ENCODE peak calls at places on chromosomes 7 and 10, in ten cellular contexts. X is NCI-H187 treated with DMSO at 0.1 percent for 48 hours, K is NCI-H460, Z is amygdala, F is mammary epithelial cell, A is globus pallidus, R is AG09309, I is left lung, T is lung, M is GM18507. Y is an unnamed sample.

GRCh38 chr10:98404571-98405396 is 10.2 kb downstream of the PYROXD2 start:
- DNase-seq in I (no peak), X (no peak), T (no peak), M (no peak), R (peak), K (peak), A (no peak), Z (no peak), F (peak), Y (no peak)

GRCh38 chr10:28623483-28623882 is 53.8 kb upstream of the BAMBI start:
- DNase-seq in A (no peak), T (no peak), K (no peak), R (no peak), M (no peak), Z (no peak), I (no peak), F (no peak), X (no peak), Y (no peak)

GRCh38 chr7:100793806-100794660 is 33.3 kb downstream of the EPHB4 start:
- DNase-seq in Z (no peak), I (no peak), X (no peak), K (no peak), A (no peak), F (no peak), R (no peak), T (no peak), M (no peak), Y (no peak)

GRCh38 chr7:123640583-123640982 is 15.1 kb upstream of the LMOD2 start:
- DNase-seq in K (no peak), A (no peak), X (no peak), T (no peak), F (no peak), M (no peak), R (no peak), I (no peak), Z (no peak), Y (no peak)

GRCh38 chr7:34075976-34076375 is 170.6 kb downstream of the BMPER start:
- DNase-seq in M (no peak), R (no peak), X (no peak), A (no peak), K (no peak), T (no peak), I (no peak), F (no peak), Z (no peak), Y (no peak)

GRCh38 chr7:25069900-25070443 is 55.1 kb downstream of the CYCS start:
- DNase-seq in Z (no peak), M (peak), T (peak), A (peak), R (peak), I (no peak), F (peak), X (peak), K (peak), Y (no peak)

GRCh38 chr10:75379234-75379724 is 22.3 kb downstream of the ZNF503 start:
- DNase-seq in K (no peak), F (no peak), Z (no peak), M (no peak), I (no peak), A (no peak), R (peak), T (no peak), X (no peak), Y (no peak)

GRCh38 chr10:87864497-87865059 is 1.2 kb downstream of the PTEN start:
- DNase-seq in I (no peak), Z (no peak), X (no peak), K (no peak), T (no peak), F (peak), R (no peak), M (no peak), A (peak), Y (no peak)

GRCh38 chr10:24848169-24848688 is 104.2 kb downstream of the PRTFDC1 start:
- DNase-seq in A (no peak), Z (no peak), K (no peak), F (no peak), M (no peak), X (no peak), R (no peak), T (no peak), I (no peak), Y (no peak)

GRCh38 chr10:16845248-16845647 is 28.0 kb upstream of the RSU1 start:
- DNase-seq in F (no peak), Z (no peak), X (no peak), K (no peak), A (no peak), R (no peak), T (no peak), M (no peak), I (no peak), Y (no peak)

GRCh38 chr10:93440591-93441012 is 41.5 kb downstream of the MYOF start:
- DNase-seq in R (no peak), A (no peak), X (no peak), M (no peak), K (no peak), F (no peak), I (no peak), T (no peak), Z (no peak), Y (no peak)

GRCh38 chr10:62732841-62733653 is 71.5 kb upstream of the ADO start:
- DNase-seq in K (no peak), Z (no peak), M (peak), X (no peak), T (no peak), F (peak), I (no peak), R (no peak), A (no peak), Y (no peak)

GRCh38 chr10:380313-380955 is 245.2 kb downstream of the ZMYND11 start:
- DNase-seq in I (no peak), M (no peak), K (no peak), A (no peak), F (no peak), R (no peak), X (no peak), Z (no peak), T (no peak), Y (no peak)

GRCh38 chr7:152887779-152888178 is 128.2 kb downstream of the ACTR3B start:
- DNase-seq in Z (no peak), T (no peak), A (no peak), X (no peak), K (no peak), F (no peak), M (no peak), I (no peak), R (no peak), Y (no peak)

GRCh38 chr7:140364819-140365218 is 33.5 kb downstream of the SLC37A3 start:
- DNase-seq in Z (no peak), X (peak), I (no peak), K (no peak), A (no peak), T (no peak), F (peak), R (no peak), M (no peak), Y (no peak)

GRCh38 chr7:36512607-36513006 is 122.9 kb downstream of the ANLN start:
- DNase-seq in T (no peak), M (no peak), R (no peak), X (no peak), Z (no peak), F (no peak), A (no peak), K (no peak), I (no peak), Y (no peak)

GRCh38 chr10:5557040-5557721 is 32.4 kb downstream of the CALML3 start:
- DNase-seq in F (no peak), I (no peak), K (no peak), M (no peak), A (no peak), Z (no peak), X (no peak), T (no peak), R (no peak), Y (no peak)

GRCh38 chr10:43461950-43462349 is 25.0 kb downstream of the ZNF487 start:
- DNase-seq in X (no peak), T (no peak), A (peak), K (peak), I (no peak), F (peak), Z (no peak), R (peak), M (no peak), Y (peak)

GRCh38 chr7:81294897-81295515 is 376.2 kb upstream of the SEMA3C start:
- DNase-seq in R (no peak), K (no peak), I (no peak), T (no peak), F (no peak), X (no peak), Z (no peak), M (no peak), A (no peak), Y (no peak)

GRCh38 chr7:135232087-135232486 is 1.6 kb upstream of the STRA8 start:
- DNase-seq in I (no peak), Z (no peak), M (no peak), T (peak), F (no peak), X (no peak), R (no peak), K (no peak), A (no peak), Y (no peak)

GRCh38 chr7:127530148-127530547 is 55.2 kb downstream of the GCC1 start:
- DNase-seq in Z (no peak), K (no peak), M (no peak), A (no peak), R (no peak), I (no peak), F (peak), T (no peak), X (no peak), Y (no peak)

GRCh38 chr10:106708521-106708920 is 456.0 kb downstream of the SORCS1 start:
- DNase-seq in M (no peak), R (no peak), F (no peak), I (no peak), A (no peak), T (no peak), X (no peak), Z (no peak), K (no peak), Y (no peak)

GRCh38 chr10:31490858-31491504 is 172.0 kb downstream of the ZEB1 start:
- DNase-seq in T (no peak), A (peak), F (peak), K (peak), R (peak), Z (no peak), I (no peak), M (no peak), X (no peak), Y (no peak)

GRCh38 chr10:24157567-24157966 is 51.4 kb upstream of the KIAA1217 start:
- DNase-seq in A (no peak), I (no peak), F (no peak), X (no peak), R (no peak), Z (no peak), T (no peak), K (no peak), M (no peak), Y (no peak)

GRCh38 chr7:77247206-77247850 is 47.7 kb upstream of the FGL2 start:
- DNase-seq in X (peak), T (peak), K (peak), Z (peak), F (peak), A (peak), I (peak), M (peak), R (peak), Y (peak)

GRCh38 chr10:43264324-43264986 is 2.4 kb downstream of the RASGEF1A start:
- DNase-seq in I (no peak), X (no peak), R (no peak), T (no peak), A (no peak), M (no peak), Z (no peak), K (no peak), F (no peak), Y (no peak)

GRCh38 chr10:21661087-21661486 is 127.1 kb downstream of the MLLT10 start:
- DNase-seq in T (no peak), Z (no peak), I (no peak), M (no peak), K (no peak), X (no peak), A (no peak), F (no peak), R (no peak), Y (no peak)

GRCh38 chr7:28958235-28958945 is at the start of gene TRIL:
- DNase-seq in R (no peak), Z (peak), A (peak), X (no peak), K (no peak), T (peak), I (peak), F (no peak), M (no peak), Y (no peak)

GRCh38 chr7:70434376-70434775 is 697.6 kb upstream of the GALNT17 start:
- DNase-seq in F (no peak), R (no peak), T (no peak), A (no peak), Z (no peak), M (no peak), I (no peak), K (no peak), X (no peak), Y (no peak)

GRCh38 chr10:48447356-48448215 is 141.1 kb downstream of the MAPK8 start:
- DNase-seq in Z (no peak), A (no peak), F (no peak), T (no peak), K (no peak), X (no peak), R (no peak), I (no peak), M (no peak), Y (no peak)

GRCh38 chr7:107103369-107103768 is 58.9 kb downstream of the PRKAR2B start:
- DNase-seq in T (no peak), X (no peak), K (no peak), R (no peak), M (no peak), F (peak), I (no peak), Z (no peak), A (no peak), Y (no peak)

GRCh38 chr10:22285130-22285529 is 31.1 kb upstream of the COMMD3 start:
- DNase-seq in Z (no peak), T (no peak), X (no peak), I (no peak), M (no peak), K (no peak), A (peak), F (no peak), R (no peak), Y (no peak)

GRCh38 chr10:79052311-79053080 is 16.3 kb upstream of the ZMIZ1 start:
- DNase-seq in K (no peak), Z (no peak), A (no peak), R (no peak), M (no peak), I (peak), X (no peak), F (no peak), T (no peak), Y (no peak)

GRCh38 chr10:132884691-132885271 is 57.6 kb downstream of the CFAP46 start:
- DNase-seq in K (no peak), X (no peak), Z (no peak), I (peak), F (no peak), R (no peak), T (no peak), A (no peak), M (no peak), Y (no peak)

GRCh38 chr7:106609416-106609815 is 51.5 kb downstream of the CCDC71L start:
- DNase-seq in I (no peak), X (no peak), M (no peak), R (peak), T (no peak), A (no peak), Z (no peak), F (peak), K (no peak), Y (no peak)

GRCh38 chr10:124669824-124670654 is 74.1 kb downstream of the FAM53B start:
- DNase-seq in F (no peak), R (no peak), I (no peak), K (no peak), M (no peak), T (no peak), Z (no peak), X (no peak), A (no peak), Y (no peak)

GRCh38 chr7:83876593-83876992 is 227.7 kb upstream of the SEMA3E start:
- DNase-seq in A (no peak), R (no peak), X (no peak), I (no peak), T (no peak), F (peak), Z (no peak), K (peak), M (no peak), Y (no peak)

GRCh38 chr10:24858244-24858907 is 94.0 kb downstream of the PRTFDC1 start:
- DNase-seq in F (peak), K (peak), A (no peak), R (peak), Z (no peak), T (no peak), I (no peak), X (peak), M (no peak), Y (no peak)

Y was measured in caudate nucleus.